ENCODE peak calls at places on chromosomes 3 and 15, in ten cellular contexts. One of them, this sample, is unnamed.
A peak's percentile ranks its signal among the peaks of the same experiment; 100 is the strongest.

GRCh38 chr3:72185549-72186484 is 400.9 kb upstream of the PROK2 start:
- DNase-seq in globus pallidus: no peak
- DNase-seq in CD8-positive, alpha-beta memory T cell: no peak
- DNase-seq in epithelial cell of esophagus: peak; percentile 78
- DNase-seq in NCI-H345: no peak
- DNase-seq in fibroblast of villous mesenchyme: peak; percentile 67
- DNase-seq in adipocyte: peak; percentile 73
- DNase-seq in NCI-H1105 treated with DMSO at 0.1 percent for 48 hours: no peak
- DNase-seq in T-helper 2 cell: no peak
- DNase-seq in G401: no peak
- DNase-seq in this sample: peak; percentile 34

GRCh38 chr15:77569647-77570186 is 63.0 kb downstream of the LINGO1 start:
- DNase-seq in G401: no peak
- DNase-seq in fibroblast of villous mesenchyme: peak; percentile 58
- DNase-seq in CD8-positive, alpha-beta memory T cell: no peak
- DNase-seq in NCI-H1105 treated with DMSO at 0.1 percent for 48 hours: no peak
- DNase-seq in globus pallidus: no peak
- DNase-seq in T-helper 2 cell: no peak
- DNase-seq in NCI-H345: no peak
- DNase-seq in adipocyte: no peak
- DNase-seq in epithelial cell of esophagus: no peak
- DNase-seq in this sample: no peak

GRCh38 chr3:177554900-177555759 is 357.8 kb upstream of the TBL1XR1 start:
- DNase-seq in globus pallidus: no peak
- DNase-seq in CD8-positive, alpha-beta memory T cell: no peak
- DNase-seq in T-helper 2 cell: no peak
- DNase-seq in NCI-H1105 treated with DMSO at 0.1 percent for 48 hours: peak; percentile 26
- DNase-seq in epithelial cell of esophagus: peak; percentile 83
- DNase-seq in G401: no peak
- DNase-seq in fibroblast of villous mesenchyme: peak; percentile 43
- DNase-seq in NCI-H345: peak; percentile 79
- DNase-seq in adipocyte: peak; percentile 69
- DNase-seq in this sample: peak; percentile 47

GRCh38 chr3:123186695-123187094 is 15.0 kb upstream of the SEC22A start:
- DNase-seq in NCI-H1105 treated with DMSO at 0.1 percent for 48 hours: no peak
- DNase-seq in G401: no peak
- DNase-seq in epithelial cell of esophagus: peak; percentile 3
- DNase-seq in fibroblast of villous mesenchyme: no peak
- DNase-seq in NCI-H345: no peak
- DNase-seq in T-helper 2 cell: no peak
- DNase-seq in adipocyte: no peak
- DNase-seq in globus pallidus: no peak
- DNase-seq in CD8-positive, alpha-beta memory T cell: no peak
- DNase-seq in this sample: no peak

GRCh38 chr15:57134877-57135276 is 216.4 kb downstream of the TCF12 start:
- DNase-seq in epithelial cell of esophagus: no peak
- DNase-seq in NCI-H1105 treated with DMSO at 0.1 percent for 48 hours: no peak
- DNase-seq in T-helper 2 cell: no peak
- DNase-seq in NCI-H345: no peak
- DNase-seq in CD8-positive, alpha-beta memory T cell: no peak
- DNase-seq in adipocyte: no peak
- DNase-seq in globus pallidus: no peak
- DNase-seq in fibroblast of villous mesenchyme: no peak
- DNase-seq in G401: peak; percentile 60
- DNase-seq in this sample: no peak

GRCh38 chr3:165259518-165260193 is 63.5 kb upstream of the SLITRK3 start:
- DNase-seq in G401: peak; percentile 36
- DNase-seq in epithelial cell of esophagus: peak; percentile 59
- DNase-seq in fibroblast of villous mesenchyme: peak; percentile 8
- DNase-seq in NCI-H1105 treated with DMSO at 0.1 percent for 48 hours: no peak
- DNase-seq in NCI-H345: no peak
- DNase-seq in T-helper 2 cell: no peak
- DNase-seq in globus pallidus: no peak
- DNase-seq in adipocyte: no peak
- DNase-seq in CD8-positive, alpha-beta memory T cell: no peak
- DNase-seq in this sample: no peak

GRCh38 chr3:69166446-69166845 is 44.1 kb upstream of the LMOD3 start:
- DNase-seq in NCI-H345: no peak
- DNase-seq in NCI-H1105 treated with DMSO at 0.1 percent for 48 hours: no peak
- DNase-seq in T-helper 2 cell: no peak
- DNase-seq in epithelial cell of esophagus: no peak
- DNase-seq in adipocyte: no peak
- DNase-seq in fibroblast of villous mesenchyme: no peak
- DNase-seq in globus pallidus: no peak
- DNase-seq in CD8-positive, alpha-beta memory T cell: no peak
- DNase-seq in G401: no peak
- DNase-seq in this sample: no peak

GRCh38 chr15:62858343-62858742 is 184.2 kb upstream of the TPM1 start:
- DNase-seq in NCI-H1105 treated with DMSO at 0.1 percent for 48 hours: no peak
- DNase-seq in G401: no peak
- DNase-seq in CD8-positive, alpha-beta memory T cell: no peak
- DNase-seq in T-helper 2 cell: no peak
- DNase-seq in epithelial cell of esophagus: peak; percentile 46
- DNase-seq in globus pallidus: no peak
- DNase-seq in adipocyte: no peak
- DNase-seq in fibroblast of villous mesenchyme: no peak
- DNase-seq in NCI-H345: no peak
- DNase-seq in this sample: no peak

GRCh38 chr15:100048736-100049135 is 293.0 kb downstream of the ADAMTS17 start:
- DNase-seq in fibroblast of villous mesenchyme: no peak
- DNase-seq in epithelial cell of esophagus: no peak
- DNase-seq in CD8-positive, alpha-beta memory T cell: no peak
- DNase-seq in NCI-H1105 treated with DMSO at 0.1 percent for 48 hours: no peak
- DNase-seq in globus pallidus: no peak
- DNase-seq in G401: no peak
- DNase-seq in adipocyte: no peak
- DNase-seq in NCI-H345: no peak
- DNase-seq in T-helper 2 cell: no peak
- DNase-seq in this sample: no peak

GRCh38 chr15:79035814-79036213 is 54.8 kb downstream of the RASGRF1 start:
- DNase-seq in T-helper 2 cell: no peak
- DNase-seq in globus pallidus: no peak
- DNase-seq in CD8-positive, alpha-beta memory T cell: no peak
- DNase-seq in NCI-H345: no peak
- DNase-seq in NCI-H1105 treated with DMSO at 0.1 percent for 48 hours: no peak
- DNase-seq in fibroblast of villous mesenchyme: no peak
- DNase-seq in adipocyte: no peak
- DNase-seq in G401: peak; percentile 33
- DNase-seq in epithelial cell of esophagus: no peak
- DNase-seq in this sample: no peak

GRCh38 chr3:159825216-159825854 is 163.3 kb upstream of the IL12A start:
- DNase-seq in NCI-H345: no peak
- DNase-seq in NCI-H1105 treated with DMSO at 0.1 percent for 48 hours: no peak
- DNase-seq in G401: no peak
- DNase-seq in T-helper 2 cell: no peak
- DNase-seq in CD8-positive, alpha-beta memory T cell: no peak
- DNase-seq in adipocyte: no peak
- DNase-seq in fibroblast of villous mesenchyme: no peak
- DNase-seq in epithelial cell of esophagus: no peak
- DNase-seq in globus pallidus: no peak
- DNase-seq in this sample: no peak

GRCh38 chr15:48681274-48681840 is 35.8 kb upstream of the FBN1 start:
- DNase-seq in G401: no peak
- DNase-seq in NCI-H1105 treated with DMSO at 0.1 percent for 48 hours: peak; percentile 1
- DNase-seq in adipocyte: peak; percentile 56
- DNase-seq in globus pallidus: no peak
- DNase-seq in CD8-positive, alpha-beta memory T cell: no peak
- DNase-seq in fibroblast of villous mesenchyme: peak; percentile 53
- DNase-seq in epithelial cell of esophagus: peak; percentile 78
- DNase-seq in NCI-H345: no peak
- DNase-seq in T-helper 2 cell: no peak
- DNase-seq in this sample: no peak

GRCh38 chr15:70726753-70727152 is 36.6 kb downstream of the UACA start:
- DNase-seq in fibroblast of villous mesenchyme: peak; percentile 70
- DNase-seq in epithelial cell of esophagus: no peak
- DNase-seq in T-helper 2 cell: no peak
- DNase-seq in CD8-positive, alpha-beta memory T cell: no peak
- DNase-seq in globus pallidus: no peak
- DNase-seq in NCI-H345: no peak
- DNase-seq in adipocyte: peak; percentile 46
- DNase-seq in G401: no peak
- DNase-seq in NCI-H1105 treated with DMSO at 0.1 percent for 48 hours: no peak
- DNase-seq in this sample: no peak

GRCh38 chr3:101926594-101927105 is 77.3 kb downstream of the NFKBIZ start:
- DNase-seq in NCI-H345: no peak
- DNase-seq in CD8-positive, alpha-beta memory T cell: no peak
- DNase-seq in T-helper 2 cell: no peak
- DNase-seq in epithelial cell of esophagus: peak; percentile 80
- DNase-seq in globus pallidus: no peak
- DNase-seq in adipocyte: no peak
- DNase-seq in NCI-H1105 treated with DMSO at 0.1 percent for 48 hours: no peak
- DNase-seq in G401: no peak
- DNase-seq in fibroblast of villous mesenchyme: no peak
- DNase-seq in this sample: no peak

GRCh38 chr15:67144609-67145306 is 79.4 kb downstream of the SMAD3 start:
- DNase-seq in CD8-positive, alpha-beta memory T cell: no peak
- DNase-seq in epithelial cell of esophagus: peak; percentile 48
- DNase-seq in NCI-H345: no peak
- DNase-seq in fibroblast of villous mesenchyme: peak; percentile 99
- DNase-seq in NCI-H1105 treated with DMSO at 0.1 percent for 48 hours: no peak
- DNase-seq in G401: no peak
- DNase-seq in T-helper 2 cell: no peak
- DNase-seq in adipocyte: no peak
- DNase-seq in globus pallidus: no peak
- DNase-seq in this sample: no peak

GRCh38 chr15:22973286-22973685 is 6.9 kb downstream of the CYFIP1 start:
- DNase-seq in CD8-positive, alpha-beta memory T cell: no peak
- DNase-seq in G401: no peak
- DNase-seq in globus pallidus: no peak
- DNase-seq in NCI-H345: no peak
- DNase-seq in adipocyte: no peak
- DNase-seq in fibroblast of villous mesenchyme: no peak
- DNase-seq in NCI-H1105 treated with DMSO at 0.1 percent for 48 hours: no peak
- DNase-seq in T-helper 2 cell: no peak
- DNase-seq in epithelial cell of esophagus: no peak
- DNase-seq in this sample: no peak

GRCh38 chr3:59573911-59574310 is 524.1 kb upstream of the CFAP20DC start:
- DNase-seq in NCI-H345: no peak
- DNase-seq in G401: peak; percentile 80
- DNase-seq in adipocyte: no peak
- DNase-seq in NCI-H1105 treated with DMSO at 0.1 percent for 48 hours: no peak
- DNase-seq in CD8-positive, alpha-beta memory T cell: no peak
- DNase-seq in globus pallidus: peak; percentile 93
- DNase-seq in fibroblast of villous mesenchyme: peak; percentile 69
- DNase-seq in T-helper 2 cell: no peak
- DNase-seq in epithelial cell of esophagus: peak; percentile 87
- DNase-seq in this sample: no peak

GRCh38 chr3:105907790-105908189 is 39.0 kb upstream of the CBLB start:
- DNase-seq in NCI-H345: no peak
- DNase-seq in epithelial cell of esophagus: no peak
- DNase-seq in fibroblast of villous mesenchyme: peak; percentile 30
- DNase-seq in G401: no peak
- DNase-seq in globus pallidus: peak; percentile 1
- DNase-seq in NCI-H1105 treated with DMSO at 0.1 percent for 48 hours: peak; percentile 30
- DNase-seq in T-helper 2 cell: no peak
- DNase-seq in CD8-positive, alpha-beta memory T cell: no peak
- DNase-seq in adipocyte: no peak
- DNase-seq in this sample: no peak

GRCh38 chr3:110362756-110363155 is 708.9 kb upstream of the NECTIN3 start:
- DNase-seq in NCI-H345: no peak
- DNase-seq in epithelial cell of esophagus: no peak
- DNase-seq in T-helper 2 cell: no peak
- DNase-seq in globus pallidus: no peak
- DNase-seq in adipocyte: no peak
- DNase-seq in NCI-H1105 treated with DMSO at 0.1 percent for 48 hours: no peak
- DNase-seq in CD8-positive, alpha-beta memory T cell: no peak
- DNase-seq in fibroblast of villous mesenchyme: no peak
- DNase-seq in G401: no peak
- DNase-seq in this sample: no peak